ENCODE peak calls at places on chromosome 12, in seven cellular contexts. H is GOT3; Z is upper lobe of right lung; O is activated CD4-positive, alpha-beta T cell treated with anti-CD3 and anti-CD28 coated beads, Interleukin-2, amount 50 U/mL, for 1 hour; I is activated CD8-positive, alpha-beta memory T cell treated with anti-CD3 and anti-CD28 coated beads, Interleukin-2, amount 50 U/mL, for 48 hours; A is activated naive CD8-positive, alpha-beta T cell treated with anti-CD3 and anti-CD28 coated beads for 36 hours; J is AG08396. F is an unnamed sample.

GRCh38 chr12:59030415-59030814 is 110.1 kb upstream of the LRIG3 start:
- DNase-seq in J (no peak), A (no peak), H (no peak), I (no peak), O (no peak), Z (peak), F (no peak)

GRCh38 chr12:117026343-117026742 is 72.9 kb downstream of the TESC start:
- DNase-seq in J (no peak), H (no peak), O (no peak), I (no peak), A (no peak), Z (no peak), F (no peak)

GRCh38 chr12:54126696-54127537 is 61.9 kb downstream of the SMUG1 start:
- DNase-seq in H (no peak), Z (no peak), J (peak), I (no peak), A (peak), O (no peak), F (no peak)

GRCh38 chr12:70576341-70577282 is 60.6 kb downstream of the PTPRB start:
- DNase-seq in I (no peak), H (no peak), O (no peak), J (peak), A (no peak), Z (no peak), F (peak)

GRCh38 chr12:113892556-113892955 is 73.6 kb downstream of the RBM19 start:
- DNase-seq in Z (no peak), O (no peak), H (no peak), A (no peak), J (no peak), I (no peak), F (no peak)

GRCh38 chr12:25694072-25694471 is 141.0 kb upstream of the LMNTD1 start:
- DNase-seq in O (no peak), H (no peak), J (peak), Z (no peak), A (no peak), I (no peak), F (no peak)

GRCh38 chr12:18375131-18375530 is 113.8 kb downstream of the PIK3C2G start:
- DNase-seq in H (no peak), Z (no peak), J (no peak), I (no peak), A (no peak), O (no peak), F (no peak)

GRCh38 chr12:59085680-59086079 is 165.4 kb upstream of the LRIG3 start:
- DNase-seq in H (no peak), O (no peak), Z (no peak), I (no peak), J (no peak), A (no peak), F (peak)

GRCh38 chr12:46219892-46220655 is 48.8 kb downstream of the SLC38A1 start:
- DNase-seq in I (peak), J (peak), A (peak), H (no peak), Z (no peak), O (peak), F (no peak)

GRCh38 chr12:47417960-47418359 is 287.9 kb downstream of the RPAP3 start:
- DNase-seq in Z (no peak), A (no peak), H (no peak), J (no peak), O (no peak), I (no peak), F (no peak)

GRCh38 chr12:27012982-27013255 is 1.3 kb downstream of the TM7SF3 start:
- DNase-seq in H (no peak), J (no peak), O (no peak), Z (no peak), I (no peak), A (no peak), F (no peak)

GRCh38 chr12:20525064-20525610 is 156.8 kb downstream of the PDE3A start:
- DNase-seq in A (no peak), J (no peak), O (no peak), H (no peak), I (no peak), Z (no peak), F (no peak)

GRCh38 chr12:11654338-11654737 is 4.9 kb downstream of the ETV6 start:
- DNase-seq in A (no peak), O (no peak), H (no peak), J (no peak), I (no peak), Z (no peak), F (no peak)

GRCh38 chr12:5560242-5560641 is 128.3 kb downstream of the NTF3 start:
- DNase-seq in A (no peak), J (no peak), Z (no peak), O (no peak), I (no peak), H (no peak), F (no peak)

GRCh38 chr12:100359822-100360221 is 2.9 kb downstream of the SLC17A8 start:
- DNase-seq in A (no peak), I (no peak), O (no peak), J (peak), H (no peak), Z (no peak), F (no peak)

GRCh38 chr12:104701756-104702155 is 245.0 kb downstream of the CHST11 start:
- DNase-seq in A (no peak), O (no peak), I (no peak), Z (no peak), H (no peak), J (no peak), F (no peak)

GRCh38 chr12:56163533-56164344 is 5.6 kb downstream of the MYL6 start:
- DNase-seq in H (no peak), I (no peak), J (no peak), Z (no peak), O (no peak), A (no peak), F (no peak)

GRCh38 chr12:55771736-55772135 is 28.8 kb downstream of the GDF11 start:
- DNase-seq in O (no peak), J (no peak), A (no peak), H (no peak), Z (no peak), I (no peak), F (no peak)

GRCh38 chr12:68106160-68106559 is 53.4 kb downstream of the IFNG start:
- DNase-seq in I (no peak), H (no peak), Z (no peak), O (no peak), A (no peak), J (peak), F (no peak)

GRCh38 chr12:6724409-6724797 is 557 bp downstream of the COPS7A start:
- DNase-seq in Z (no peak), H (no peak), O (peak), J (no peak), A (peak), I (peak), F (no peak)

GRCh38 chr12:42130670-42131402 is 13.8 kb downstream of the GXYLT1 start:
- DNase-seq in O (no peak), Z (no peak), A (no peak), H (no peak), I (no peak), J (no peak), F (no peak)

GRCh38 chr12:119808441-119808840 is 68.7 kb downstream of the CIT start:
- DNase-seq in Z (no peak), H (no peak), A (no peak), I (no peak), J (no peak), O (no peak), F (no peak)

F was measured in NCI-H446 treated with DMSO at 0.1 percent for 48 hours.